ENCODE peak calls at places on chromosomes 1 and 21, in seven cellular contexts. L is A549, G is H1, E is ovary, U is stomach, Y is suprapubic skin, A is K562. J is an unnamed sample.

GRCh38 chr1:168112673-168113305 is 23.9 kb downstream of the GPR161 start:
- DNase-seq in L (peak; percentile 39), G (no peak), E (no peak), U (no peak), Y (no peak), A (peak; percentile 55), J (no peak)

GRCh38 chr1:50237081-50237480 is 128.4 kb downstream of the ELAVL4 start:
- DNase-seq in L (no peak), G (no peak), E (no peak), U (no peak), Y (no peak), A (no peak), J (no peak)

GRCh38 chr1:64484651-64485050 is 14.7 kb downstream of the CACHD1 start:
- DNase-seq in L (no peak), G (no peak), E (no peak), U (no peak), Y (no peak), A (no peak), J (no peak)

GRCh38 chr1:79193211-79194079 is 186.9 kb upstream of the ADGRL4 start:
- DNase-seq in L (peak; percentile 18), G (peak; percentile 42), E (no peak), U (no peak), Y (no peak), A (no peak), J (no peak)

GRCh38 chr1:201686709-201687455 is 142.1 kb upstream of the IPO9 start:
- DNase-seq in L (peak; percentile 22), G (no peak), E (no peak), U (no peak), Y (no peak), A (no peak), J (no peak)

GRCh38 chr1:179205284-179205683 is 24.2 kb downstream of the ABL2 start:
- DNase-seq in L (no peak), G (no peak), E (no peak), U (no peak), Y (no peak), A (no peak), J (no peak)

GRCh38 chr1:3066826-3067225 is 2.2 kb upstream of the PRDM16 start:
- DNase-seq in L (no peak), G (peak; percentile 49), E (peak; percentile 26), U (no peak), Y (peak; percentile 55), A (no peak), J (peak; percentile 54)

GRCh38 chr1:246455487-246455886 is 51.6 kb downstream of the SMYD3 start:
- DNase-seq in L (no peak), G (no peak), E (no peak), U (no peak), Y (no peak), A (no peak), J (no peak)

GRCh38 chr1:25661043-25661807 is 44.6 kb downstream of the MAN1C1 start:
- DNase-seq in L (no peak), G (no peak), E (no peak), U (peak; percentile 10), Y (no peak), A (no peak), J (no peak)

GRCh38 chr1:42934541-42935312 is 23.9 kb downstream of the SLC2A1 start:
- DNase-seq in L (no peak), G (no peak), E (no peak), U (no peak), Y (peak; percentile 56), A (no peak), J (peak; percentile 55)

GRCh38 chr1:30758785-30759380 is 1.3 kb upstream of the LAPTM5 start:
- DNase-seq in L (peak; percentile 25), G (no peak), E (no peak), U (no peak), Y (no peak), A (peak; percentile 89), J (no peak)

GRCh38 chr1:88001460-88001859 is 672.8 kb downstream of the LMO4 start:
- DNase-seq in L (peak; percentile 55), G (no peak), E (no peak), U (no peak), Y (no peak), A (no peak), J (no peak)

GRCh38 chr1:86155807-86156561 is 588 bp downstream of the COL24A1 start:
- DNase-seq in L (no peak), G (peak; percentile 61), E (peak; percentile 53), U (no peak), Y (peak; percentile 63), A (no peak), J (peak; percentile 85)

GRCh38 chr1:71784989-71785388 is 497.4 kb downstream of the NEGR1 start:
- DNase-seq in L (no peak), G (no peak), E (no peak), U (no peak), Y (no peak), A (no peak), J (no peak)

GRCh38 chr1:106883208-106883607 is 173.3 kb upstream of the PRMT6 start:
- DNase-seq in L (no peak), G (no peak), E (no peak), U (no peak), Y (no peak), A (no peak), J (no peak)

GRCh38 chr1:27356628-27357280 is 10.0 kb downstream of the MAP3K6 start:
- DNase-seq in L (no peak), G (no peak), E (no peak), U (peak; percentile 86), Y (no peak), A (peak; percentile 48), J (no peak)

GRCh38 chr1:9927259-9927658 is 15.9 kb downstream of the LZIC start:
- DNase-seq in L (no peak), G (no peak), E (no peak), U (no peak), Y (no peak), A (no peak), J (no peak)

GRCh38 chr1:161217831-161218230 is 2.7 kb downstream of the FCER1G start:
- DNase-seq in L (no peak), G (no peak), E (no peak), U (no peak), Y (no peak), A (no peak), J (peak; percentile 54)
- TF ChIP-seq EP300 in L (no peak), G (no peak), E (no peak), U (no peak), Y (no peak), A (no peak), J (no peak)

DNA sequence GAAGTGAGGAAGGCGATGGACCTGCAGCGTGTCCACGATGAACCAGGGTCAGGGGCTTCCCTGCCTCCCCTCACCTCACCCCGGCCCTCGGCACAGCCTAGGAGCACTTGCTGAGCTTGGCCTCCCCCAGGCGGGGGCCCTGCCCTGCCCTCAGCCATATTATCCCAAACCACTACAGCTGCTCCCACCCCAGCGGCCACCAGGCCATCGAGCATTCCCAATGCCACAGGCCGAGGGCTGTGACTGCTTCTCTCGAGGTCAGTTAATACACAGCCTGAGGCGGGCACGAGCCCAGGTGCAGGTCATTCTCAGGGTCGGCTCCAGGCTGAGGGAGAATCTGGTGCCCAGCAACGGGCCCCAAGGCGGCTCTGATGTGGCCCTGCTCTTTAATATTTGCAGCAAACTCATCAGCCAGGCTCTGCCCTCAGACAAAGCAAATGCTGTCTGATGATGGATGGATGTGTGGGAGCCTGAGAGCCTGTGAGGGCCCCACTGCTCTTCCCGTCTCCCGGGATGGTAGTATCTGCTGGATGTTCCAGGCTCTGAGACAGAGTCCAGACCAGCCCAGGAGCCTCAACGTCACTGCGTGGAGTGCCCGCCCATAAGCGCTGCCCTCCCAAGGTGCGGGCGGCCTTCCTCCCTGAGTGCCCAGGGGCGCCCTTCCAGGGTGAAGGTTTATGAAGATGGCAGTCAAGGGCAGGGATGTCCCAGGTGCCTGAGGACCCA is 8.5 kb upstream of the GPR153 start:
- DNase-seq in L (no peak), G (no peak), E (no peak), U (no peak), Y (no peak), A (no peak), J (peak; percentile 83)
- H3K4me1 ChIP-seq in L (peaks cover 6% of the 10 kb centered on the region), G (peaks cover 6% of the 10 kb centered on the region), E (peaks cover 3% of the 10 kb centered on the region), U (peaks cover 8% of the 10 kb centered on the region), Y (peaks cover 36% of the 10 kb centered on the region), A (no peaks in the 10 kb centered on the region), J (no peaks in the 10 kb centered on the region)

DNA sequence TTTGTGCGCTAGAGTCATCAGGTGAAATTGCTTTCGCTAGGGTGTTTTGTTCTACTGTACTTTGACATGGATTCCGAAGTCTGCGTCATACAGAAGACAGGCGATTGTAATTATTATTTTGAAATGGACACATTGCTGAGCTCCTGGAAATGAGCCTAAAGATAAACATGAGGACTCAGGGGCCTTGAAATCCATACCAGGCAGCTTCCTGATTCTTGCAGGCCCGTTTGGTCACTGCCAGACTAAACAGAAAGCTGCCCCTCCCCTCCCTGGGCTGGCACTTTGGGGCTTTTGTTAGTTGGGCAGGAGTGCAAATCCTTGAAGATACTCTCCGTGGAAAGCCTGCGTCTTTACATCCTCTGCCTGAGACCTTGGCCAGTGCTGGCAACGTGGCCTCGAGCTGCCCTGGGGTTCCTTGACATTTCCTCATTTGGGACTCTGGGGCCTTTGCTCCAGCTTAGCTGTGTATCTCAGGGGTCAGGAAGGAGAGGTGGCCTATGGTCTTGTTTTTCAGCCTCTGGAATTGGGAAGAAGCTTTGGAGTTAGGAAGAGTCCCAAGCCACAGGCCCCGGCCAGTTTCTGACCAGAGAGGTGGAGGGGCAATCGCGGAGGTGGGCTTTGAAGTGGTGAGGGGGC is 26.9 kb upstream of the KCNE2 start:
- DNase-seq in L (no peak), G (peak; percentile 26), E (peak; percentile 40), U (peak; percentile 32), Y (no peak), A (no peak), J (no peak)
- TF ChIP-seq POLR2A in L (no peak), G (no peak), E (no peak), U (no peak), Y (no peak), A (no peak), J (no peak)

DNA sequence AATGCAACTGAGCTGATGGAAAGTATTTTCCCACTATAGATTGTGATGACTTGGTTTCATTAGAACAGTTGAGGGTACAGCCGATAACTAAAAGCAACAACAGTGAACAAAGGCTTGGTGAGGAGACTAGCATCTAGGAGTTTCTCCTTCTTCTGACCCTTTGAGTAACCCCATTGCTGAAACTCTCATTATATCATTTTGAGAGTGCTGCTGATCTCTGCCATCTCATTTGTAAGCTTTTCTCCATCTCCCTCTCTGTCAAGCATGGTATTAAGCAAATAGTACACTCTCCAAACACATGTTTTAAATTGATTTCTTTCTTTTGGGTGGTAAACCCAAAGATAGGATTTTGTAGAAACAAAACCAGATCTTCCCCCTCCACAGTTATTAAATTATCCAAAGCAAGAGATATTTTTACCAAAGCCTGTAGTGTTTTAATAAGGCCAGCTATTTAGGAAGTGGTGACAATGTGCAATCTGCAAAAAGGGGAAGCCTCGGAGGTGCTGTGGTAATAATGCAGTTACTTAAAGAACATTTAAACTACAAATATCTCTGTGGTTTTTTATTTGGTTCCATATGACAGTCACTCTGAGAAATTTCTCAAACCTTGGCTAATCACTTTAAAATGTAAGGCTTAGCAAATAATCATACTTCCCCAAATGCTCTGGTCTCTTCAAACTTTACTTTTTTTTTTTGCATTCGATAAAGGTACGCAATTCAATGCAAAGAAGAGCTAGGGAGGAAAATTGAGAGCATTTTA is 287.5 kb downstream of the HLX start:
- DNase-seq in L (no peak), G (no peak), E (no peak), U (no peak), Y (no peak), A (no peak), J (no peak)
- TF ChIP-seq EP300 in L (no peak), G (no peak), E (no peak), U (no peak), Y (no peak), A (no peak), J (no peak)

GRCh38 chr1:29177022-29177705 is 4.5 kb downstream of the SRSF4 start:
- DNase-seq in L (no peak), G (no peak), E (no peak), U (peak; percentile 15), Y (no peak), A (no peak), J (no peak)
- H3K4me1 ChIP-seq in L (peaks cover 13% of the 10 kb centered on the region), G (peaks cover 2% of the 10 kb centered on the region), E (peaks cover 2% of the 10 kb centered on the region), U (peaks cover 34% of the 10 kb centered on the region), Y (peaks cover 58% of the 10 kb centered on the region), A (peaks cover 22% of the 10 kb centered on the region), J (peaks cover 47% of the 10 kb centered on the region)

J was measured in sigmoid colon.